ENCODE peak calls at places on chromosomes 5 and 9, in five cellular contexts. G is AG09319; N is activated CD4-positive, alpha-beta T cell treated with anti-CD3 and anti-CD28 coated beads, Interleukin-2, amount 50 U/mL, for 4 hours; B is H1; J is osteocyte. V is an unnamed sample.
A peak's percentile ranks its signal among the peaks of the same experiment; 100 is the strongest.

GRCh38 chr9:20189871-20190270 is 401.0 kb upstream of the SLC24A2 start:
- DNase-seq in G (no peak), N (no peak), B (no peak), J (no peak), V (no peak)

GRCh38 chr5:125558466-125558865 is 812.0 kb upstream of the ZNF608 start:
- DNase-seq in G (no peak), N (no peak), B (no peak), J (no peak), V (no peak)

GRCh38 chr9:28212979-28213378 is 639.7 kb upstream of the C9orf72 start:
- DNase-seq in G (peak; percentile 7), N (no peak), B (no peak), J (no peak), V (no peak)

GRCh38 chr5:138955672-138956295 is 80.6 kb upstream of the LRRTM2 start:
- DNase-seq in G (no peak), N (no peak), B (no peak), J (no peak), V (no peak)

GRCh38 chr9:33778700-33779351 is 16.5 kb upstream of the PRSS3 start:
- DNase-seq in G (no peak), N (peak; percentile 26), B (peak; percentile 25), J (no peak), V (peak; percentile 22)

GRCh38 chr9:115625954-115626353 is 508.0 kb upstream of the TNC start:
- DNase-seq in G (no peak), N (no peak), B (no peak), J (no peak), V (no peak)

GRCh38 chr5:64872044-64872443 is 103.3 kb downstream of the CWC27 start:
- DNase-seq in G (no peak), N (no peak), B (no peak), J (no peak), V (no peak)

GRCh38 chr5:114319821-114320220 is 42.0 kb upstream of the KCNN2 start:
- DNase-seq in G (no peak), N (no peak), B (no peak), J (no peak), V (no peak)

GRCh38 chr9:136572003-136572595 is 26.3 kb upstream of the NOTCH1 start:
- DNase-seq in G (no peak), N (no peak), B (peak; percentile 93), J (no peak), V (no peak)

GRCh38 chr5:145237843-145238242 is 597.3 kb downstream of the PRELID2 start:
- DNase-seq in G (no peak), N (no peak), B (peak; percentile 46), J (no peak), V (no peak)

GRCh38 chr9:4594545-4594944 is 67.5 kb upstream of the PLPP6 start:
- DNase-seq in G (no peak), N (no peak), B (no peak), J (no peak), V (no peak)

GRCh38 chr5:62043289-62044274 is 262.4 kb upstream of the KIF2A start:
- DNase-seq in G (no peak), N (no peak), B (peak; percentile 60), J (no peak), V (no peak)

GRCh38 chr9:129270205-129270604 is 92.1 kb upstream of the IER5L start:
- DNase-seq in G (no peak), N (peak; percentile 15), B (no peak), J (no peak), V (peak; percentile 36)

GRCh38 chr5:14723648-14724231 is 59.2 kb downstream of the OTULIN start:
- DNase-seq in G (no peak), N (no peak), B (no peak), J (no peak), V (no peak)

V was measured in T-cell.